ENCODE peak calls at places on chromosome 19, in four cellular contexts. O, S, V and A are unnamed samples.

GRCh38 chr19:29421186-29421525 is 104.6 kb upstream of the VSTM2B start:
- DNase-seq in O (no peak), S (no peak), V (no peak), A (no peak)

GRCh38 chr19:36638862-36639510 is 27.7 kb downstream of the ZNF461 start:
- DNase-seq in O (no peak), S (no peak), V (no peak), A (peak; percentile 2)

GRCh38 chr19:14158276-14159023 is 22.1 kb upstream of the ASF1B start:
- DNase-seq in O (no peak), S (no peak), V (no peak), A (no peak)

GRCh38 chr19:17868669-17869068 is 3.1 kb upstream of the SLC5A5 start:
- DNase-seq in O (no peak), S (no peak), V (no peak), A (no peak)

GRCh38 chr19:16457954-16458331 is 13.8 kb downstream of the EPS15L1 start:
- DNase-seq in O (no peak), S (no peak), V (no peak), A (no peak)

GRCh38 chr19:18496167-18496979 is 25.5 kb downstream of the ELL start:
- DNase-seq in O (peak; percentile 80), S (peak; percentile 32), V (peak; percentile 37), A (peak; percentile 79)

GRCh38 chr19:480016-480855 is 16.1 kb upstream of the MADCAM1 start:
- DNase-seq in O (no peak), S (peak; percentile 37), V (peak; percentile 47), A (peak; percentile 70)

GRCh38 chr19:51422053-51422448 is 4.6 kb upstream of the SIGLEC10 start:
- DNase-seq in O (peak; percentile 59), S (peak; percentile 84), V (peak; percentile 80), A (peak; percentile 72)